ENCODE peak calls at places on chromosomes 3 and 15, in five cellular contexts. E, X, D, F and T are unnamed samples.

GRCh38 chr15:88142141-88142540 is 114.4 kb downstream of the NTRK3 start:
- DNase-seq in E (no peak), X (no peak), D (no peak), F (no peak), T (no peak)

GRCh38 chr15:91319715-91320059 is 219.6 kb downstream of the SV2B start:
- DNase-seq in E (no peak), X (no peak), D (no peak), F (no peak), T (no peak)

GRCh38 chr3:71129611-71130515 is 453.7 kb downstream of the FOXP1 start:
- DNase-seq in E (peak; percentile 66), X (peak; percentile 47), D (no peak), F (no peak), T (peak; percentile 81)

GRCh38 chr3:126111126-126111551 is 27.2 kb upstream of the SLC41A3 start:
- DNase-seq in E (no peak), X (no peak), D (no peak), F (peak; percentile 0), T (no peak)

GRCh38 chr15:63291507-63291906 is 14.1 kb downstream of the APH1B start:
- DNase-seq in E (peak; percentile 81), X (peak; percentile 17), D (no peak), F (no peak), T (peak; percentile 84)

GRCh38 chr15:43093026-43093425 is 12.8 kb downstream of the UBR1 start:
- DNase-seq in E (peak; percentile 79), X (no peak), D (no peak), F (no peak), T (peak; percentile 25)

GRCh38 chr3:59262076-59262498 is 212.3 kb upstream of the CFAP20DC start:
- DNase-seq in E (no peak), X (no peak), D (no peak), F (no peak), T (no peak)

GRCh38 chr15:57692709-57693108 is 13.8 kb upstream of the POLR2M start:
- DNase-seq in E (peak; percentile 87), X (no peak), D (no peak), F (no peak), T (peak; percentile 58)

GRCh38 chr15:76904461-76905012 is 603 bp downstream of the SCAPER start:
- DNase-seq in E (peak; percentile 13), X (peak; percentile 49), D (no peak), F (peak; percentile 36), T (no peak)

GRCh38 chr3:192063570-192063969 is 602.6 kb downstream of the PYDC2 start:
- DNase-seq in E (no peak), X (no peak), D (no peak), F (peak; percentile 59), T (no peak)
- TF ChIP-seq CTCF in E (no peak), X (no peak), D (no peak), F (no peak), T (no peak)

DNA sequence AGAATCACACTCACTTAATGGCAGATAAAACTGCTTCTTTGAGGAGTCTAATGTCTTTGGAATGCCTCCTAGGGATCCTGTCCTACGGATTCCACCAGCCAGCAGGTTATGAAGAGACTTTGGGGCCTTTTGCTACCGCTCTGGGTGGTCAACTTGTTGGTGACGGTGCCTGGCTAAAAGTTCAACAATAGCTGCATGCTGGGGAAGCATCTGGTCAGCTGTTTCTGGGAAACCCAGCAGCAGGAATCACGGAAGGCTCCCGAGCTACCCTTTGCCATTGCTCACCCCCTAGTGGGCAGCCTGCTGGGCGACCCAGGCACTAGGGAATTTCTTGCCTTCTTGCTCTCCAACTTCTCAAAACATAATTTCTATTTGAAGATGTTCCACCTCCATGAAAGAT is 263.3 kb downstream of the NEK10 start:
- DNase-seq in E (no peak), X (no peak), D (no peak), F (peak; percentile 12), T (no peak)
- TF ChIP-seq CTCF in E (no peak), X (peak; percentile 17), D (no peak), F (peak; percentile 20), T (no peak)

DNA sequence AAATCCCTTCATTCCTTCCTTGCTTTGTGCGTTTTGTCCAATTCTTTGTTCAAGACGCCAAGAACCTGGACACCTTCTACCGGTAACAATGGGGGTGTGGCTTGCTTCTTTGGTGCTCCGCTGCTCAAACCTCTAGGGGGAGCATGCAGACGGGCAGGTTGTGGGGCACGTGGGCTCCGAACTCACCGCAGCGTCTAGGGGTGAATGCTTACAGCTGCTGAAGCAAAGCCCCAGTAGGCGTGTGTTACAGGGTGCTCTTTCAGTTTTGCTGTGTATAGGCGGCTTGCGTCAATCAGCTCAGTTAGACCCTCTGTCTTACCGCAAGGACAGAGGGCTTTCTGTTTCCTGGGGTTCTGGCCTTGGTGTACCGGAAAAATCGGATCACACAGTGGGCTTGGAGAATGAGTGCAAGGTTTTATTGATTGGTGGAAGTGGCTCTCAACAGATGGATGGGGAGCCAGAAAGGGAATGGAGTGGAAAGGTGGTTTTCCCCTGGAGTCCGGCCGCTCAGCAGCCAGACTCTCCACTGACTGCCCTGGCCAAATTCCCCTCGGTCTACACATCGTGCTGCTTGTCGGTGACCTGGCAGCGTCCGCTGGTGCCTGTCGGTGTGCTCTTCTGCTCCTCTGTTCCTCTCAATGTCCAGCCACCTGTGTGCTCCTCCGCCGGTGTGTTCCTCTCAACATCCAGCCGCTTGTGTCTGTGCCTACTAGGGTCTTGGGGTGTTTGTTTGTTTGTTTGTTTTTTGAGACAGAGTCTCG is 1.2 kb upstream of the LRRC34 start:
- DNase-seq in E (peak; percentile 15), X (peak; percentile 42), D (no peak), F (peak; percentile 75), T (no peak)
- TF ChIP-seq CTCF in E (peak; percentile 59), X (peak; percentile 24), D (no peak), F (peak; percentile 48), T (peak; percentile 24)

GRCh38 chr3:127342735-127343134 is 54.9 kb upstream of the PRR20G start:
- DNase-seq in E (no peak), X (no peak), D (no peak), F (no peak), T (no peak)
- TF ChIP-seq CTCF in E (no peak), X (no peak), D (no peak), F (no peak), T (no peak)

GRCh38 chr3:156381253-156381652 is 173.7 kb downstream of the SSR3 start:
- DNase-seq in E (no peak), X (no peak), D (no peak), F (no peak), T (no peak)

GRCh38 chr3:156378871-156379270 is 176.0 kb downstream of the SSR3 start:
- DNase-seq in E (no peak), X (no peak), D (no peak), F (no peak), T (no peak)

GRCh38 chr3:156379327-156379726 is 175.6 kb downstream of the SSR3 start:
- DNase-seq in E (no peak), X (no peak), D (no peak), F (no peak), T (no peak)

GRCh38 chr3:156383433-156384025 is 171.4 kb downstream of the SSR3 start:
- DNase-seq in E (peak; percentile 12), X (no peak), D (no peak), F (no peak), T (no peak)

GRCh38 chr3:156382458-156383346 is 172.2 kb downstream of the SSR3 start:
- DNase-seq in E (peak; percentile 51), X (peak; percentile 47), D (no peak), F (peak; percentile 34), T (peak; percentile 24)
- TF ChIP-seq CTCF in E (peak; percentile 92), X (peak; percentile 50), D (no peak), F (peak; percentile 52), T (peak; percentile 57)

DNA sequence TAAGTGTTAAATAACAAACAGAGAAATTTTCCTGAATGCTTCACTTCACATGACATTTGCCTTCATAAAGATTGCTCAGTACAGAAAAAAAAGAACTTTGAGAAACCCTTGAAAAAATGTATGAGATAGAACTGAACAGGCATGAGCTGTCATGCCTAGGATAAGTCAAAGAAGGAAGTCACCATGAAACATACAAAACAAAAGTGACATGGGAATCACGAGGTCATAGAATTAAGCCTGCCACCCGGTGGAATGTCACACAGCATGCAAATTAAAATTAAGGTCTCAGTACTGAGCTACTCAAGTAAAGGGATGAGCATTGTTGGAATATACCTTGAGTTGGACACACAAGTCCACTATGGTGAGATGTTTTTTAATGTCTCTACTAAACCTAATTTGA is 652.5 kb upstream of the NECTIN3 start:
- DNase-seq in E (peak; percentile 12), X (peak; percentile 47), D (no peak), F (no peak), T (peak; percentile 24)
- TF ChIP-seq CTCF in E (no peak), X (peak; percentile 10), D (no peak), F (no peak), T (no peak)

DNA sequence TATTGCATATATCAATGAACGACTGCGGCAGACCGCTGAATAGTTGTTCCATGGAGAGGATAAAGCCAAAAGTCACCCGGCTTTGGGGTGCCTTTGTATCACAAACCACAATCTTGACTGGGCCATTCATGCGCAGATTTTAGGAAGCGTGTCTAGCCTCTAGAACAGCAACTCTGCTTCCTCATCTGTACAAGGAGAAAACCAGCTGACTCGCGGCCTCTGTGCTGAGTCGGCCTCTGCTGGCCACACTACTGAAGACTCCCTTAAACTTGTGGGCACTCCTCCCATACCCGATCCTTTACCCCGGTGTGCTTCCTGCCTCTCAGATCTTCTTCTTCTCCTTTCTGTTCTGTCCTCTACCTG is 872 bp downstream of the DLEC1 start:
- DNase-seq in E (peak; percentile 58), X (no peak), D (no peak), F (peak; percentile 80), T (peak; percentile 42)
- TF ChIP-seq CTCF in E (peak; percentile 23), X (no peak), D (no peak), F (peak; percentile 37), T (peak; percentile 21)